ENCODE peak calls at places on chromosomes 2 and 18, in four cellular contexts. T is tibial nerve; Q is naive thymus-derived CD4-positive, alpha-beta T cell; X is hepatocyte. P is an unnamed sample.

GRCh38 chr2:137411556-137411955 is 552.7 kb upstream of the HNMT start:
- DNase-seq in X (peak; percentile 20), Q (no peak), T (no peak), P (no peak)

GRCh38 chr2:64675860-64676259 is 22.1 kb upstream of the SERTAD2 start:
- DNase-seq in Q (no peak), T (no peak), X (peak; percentile 30), P (no peak)

GRCh38 chr2:117832332-117832731 is 17.8 kb downstream of the DDX18 start:
- DNase-seq in T (no peak), Q (no peak), X (no peak), P (no peak)

GRCh38 chr2:69734858-69735574 is 6.9 kb upstream of the ANXA4 start:
- DNase-seq in X (no peak), Q (no peak), T (no peak), P (no peak)

GRCh38 chr2:161122772-161123530 is 37.3 kb upstream of the TANK start:
- DNase-seq in Q (no peak), X (peak; percentile 78), T (no peak), P (no peak)

GRCh38 chr18:80210312-80211083 is 36.8 kb downstream of the PARD6G start:
- DNase-seq in T (no peak), X (no peak), Q (no peak), P (no peak)

GRCh38 chr2:168210216-168210897 is 37.0 kb downstream of the STK39 start:
- DNase-seq in X (no peak), T (no peak), Q (no peak), P (no peak)

GRCh38 chr18:8858888-8859511 is 153.6 kb downstream of the MTCL1 start:
- DNase-seq in X (peak; percentile 56), Q (no peak), T (no peak), P (no peak)

GRCh38 chr2:129050116-129050515 is 731.4 kb upstream of the HS6ST1 start:
- DNase-seq in T (no peak), X (no peak), Q (no peak), P (no peak)

GRCh38 chr2:9998916-9999654 is 44.3 kb upstream of the KLF11 start:
- DNase-seq in T (no peak), Q (no peak), X (no peak), P (no peak)

GRCh38 chr2:207765960-207766582 is 3.6 kb downstream of the FZD5 start:
- DNase-seq in X (no peak), Q (no peak), T (no peak), P (no peak)

GRCh38 chr2:128717758-128718710 is 399.4 kb upstream of the HS6ST1 start:
- DNase-seq in T (no peak), X (no peak), Q (no peak), P (no peak)

GRCh38 chr18:77702686-77703085 is 453.0 kb downstream of the GALR1 start:
- DNase-seq in X (peak; percentile 27), T (no peak), Q (peak; percentile 16), P (no peak)

GRCh38 chr2:160006466-160006865 is 55.9 kb downstream of the PLA2R1 start:
- DNase-seq in X (peak; percentile 16), T (no peak), Q (no peak), P (no peak)

GRCh38 chr2:195985731-195986130 is 82.9 kb downstream of the DNAH7 start:
- DNase-seq in T (no peak), X (no peak), Q (no peak), P (no peak)

GRCh38 chr2:70050631-70051425 is 36.4 kb upstream of the PCBP1 start:
- DNase-seq in T (no peak), X (no peak), Q (no peak), P (no peak)

GRCh38 chr2:7517122-7517487 is 599.9 kb downstream of the RNF144A start:
- DNase-seq in X (no peak), T (no peak), Q (peak; percentile 59), P (no peak)

GRCh38 chr18:46570134-46570533 is 86.9 kb downstream of the LOXHD1 start:
- DNase-seq in X (no peak), T (no peak), Q (no peak), P (no peak)

GRCh38 chr2:101442667-101443061 is 32.2 kb downstream of the RFX8 start:
- DNase-seq in Q (no peak), X (no peak), T (no peak), P (no peak)

GRCh38 chr2:134446431-134447091 is 192.7 kb downstream of the MGAT5 start:
- DNase-seq in Q (no peak), X (no peak), T (no peak), P (no peak)

GRCh38 chr2:67378555-67378954 is 18.6 kb upstream of the ETAA1 start:
- DNase-seq in Q (no peak), T (no peak), X (no peak), P (no peak)

GRCh38 chr2:219489315-219489714 is 9.4 kb upstream of the GMPPA start:
- DNase-seq in Q (no peak), T (no peak), X (no peak), P (no peak)

GRCh38 chr18:8381801-8382459 is 227.3 kb upstream of the RAB12 start:
- DNase-seq in Q (no peak), T (no peak), X (no peak), P (no peak)

GRCh38 chr2:130826419-130826818 is 10.3 kb upstream of the ARHGEF4 start:
- DNase-seq in T (no peak), X (no peak), Q (no peak), P (no peak)

GRCh38 chr18:35019929-35020328 is 21.3 kb upstream of the MAPRE2 start:
- DNase-seq in Q (no peak), T (no peak), X (no peak), P (no peak)

GRCh38 chr2:43083710-43084698 is 142.4 kb downstream of the ZFP36L2 start:
- DNase-seq in X (peak; percentile 60), T (no peak), Q (no peak), P (no peak)

GRCh38 chr18:12433829-12434540 is 26.3 kb downstream of the PRELID3A start:
- DNase-seq in X (no peak), T (no peak), Q (no peak), P (no peak)

GRCh38 chr2:56287974-56288373 is 104.2 kb downstream of the CCDC85A start:
- DNase-seq in Q (no peak), X (no peak), T (no peak), P (no peak)

GRCh38 chr2:136065907-136066306 is 52.0 kb downstream of the CXCR4 start:
- DNase-seq in T (no peak), Q (no peak), X (peak; percentile 19), P (no peak)

GRCh38 chr2:74919827-74920226 is 38.6 kb upstream of the POLE4 start:
- DNase-seq in T (peak; percentile 42), Q (peak; percentile 77), X (peak; percentile 86), P (peak; percentile 58)

GRCh38 chr2:237962432-237963084 is 4.3 kb upstream of the UBE2F start:
- DNase-seq in T (no peak), Q (no peak), X (no peak), P (no peak)

GRCh38 chr2:216596234-216596985 is 36.8 kb upstream of the IGFBP2 start:
- DNase-seq in T (no peak), Q (no peak), X (peak; percentile 62), P (no peak)

GRCh38 chr2:37905033-37905432 is 20.1 kb upstream of the RMDN2 start:
- DNase-seq in X (no peak), Q (no peak), T (no peak), P (no peak)

GRCh38 chr2:178615969-178616368 is 135.7 kb downstream of the PLEKHA3 start:
- DNase-seq in X (no peak), T (no peak), Q (no peak), P (no peak)

GRCh38 chr2:195477996-195478382 is 179.0 kb upstream of the SLC39A10 start:
- DNase-seq in Q (no peak), T (no peak), X (no peak), P (no peak)

GRCh38 chr18:13934058-13934457 is 18.7 kb upstream of the MC2R start:
- DNase-seq in T (no peak), Q (no peak), X (no peak), P (no peak)

GRCh38 chr18:13940326-13940725 is 25.0 kb upstream of the MC2R start:
- DNase-seq in Q (no peak), X (no peak), T (no peak), P (no peak)

GRCh38 chr18:13930964-13931363 is 15.6 kb upstream of the MC2R start:
- DNase-seq in T (no peak), Q (no peak), X (no peak), P (no peak)

GRCh38 chr18:13932285-13933025 is 17.1 kb upstream of the MC2R start:
- DNase-seq in T (no peak), Q (no peak), X (no peak), P (no peak)

DNA sequence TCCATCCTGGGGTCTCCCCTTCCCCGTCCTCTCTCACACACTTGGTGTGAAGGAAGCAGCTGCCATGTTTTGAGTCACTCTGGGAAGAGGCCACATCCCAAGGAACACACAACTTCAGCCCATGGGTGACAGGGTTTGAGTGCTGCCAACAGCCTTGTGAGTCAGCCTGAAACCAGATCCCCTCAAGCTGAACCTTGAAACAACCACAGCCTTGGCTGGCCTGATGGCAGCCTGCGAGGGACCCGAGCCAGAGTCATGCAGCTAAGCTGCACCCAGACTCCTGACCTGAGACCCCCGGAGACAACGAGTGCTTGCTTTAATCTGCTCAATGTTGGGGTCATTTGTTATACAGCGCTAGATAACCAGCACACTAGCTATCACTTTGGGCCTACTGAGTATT is 19.3 kb upstream of the MC2R start:
- DNase-seq in X (no peak), T (no peak), Q (no peak), P (no peak)
- H3K9me3 ChIP-seq in X (no peaks in the 10 kb centered on the region), T (peaks cover 5% of the 10 kb centered on the region), Q (no peaks in the 10 kb centered on the region), P (no peaks in the 10 kb centered on the region)

GRCh38 chr2:221434155-221434554 is 137.9 kb downstream of the EPHA4 start:
- DNase-seq in X (no peak), Q (no peak), T (no peak), P (no peak)
- H3K9me3 ChIP-seq in X (no peaks in the 10 kb centered on the region), Q (no peaks in the 10 kb centered on the region), T (no peaks in the 10 kb centered on the region), P (no peaks in the 10 kb centered on the region)

GRCh38 chr2:25173719-25174118 is 5.3 kb upstream of the POMC start:
- DNase-seq in X (no peak), Q (no peak), T (no peak), P (no peak)

GRCh38 chr2:25176138-25176537 is 7.8 kb upstream of the POMC start:
- DNase-seq in X (no peak), Q (no peak), T (no peak), P (no peak)

GRCh38 chr2:25176541-25177368 is 8.4 kb upstream of the POMC start:
- DNase-seq in T (no peak), Q (no peak), X (no peak), P (no peak)

GRCh38 chr2:25177369-25177641 is 8.9 kb upstream of the POMC start:
- DNase-seq in X (no peak), Q (no peak), T (no peak), P (no peak)

DNA sequence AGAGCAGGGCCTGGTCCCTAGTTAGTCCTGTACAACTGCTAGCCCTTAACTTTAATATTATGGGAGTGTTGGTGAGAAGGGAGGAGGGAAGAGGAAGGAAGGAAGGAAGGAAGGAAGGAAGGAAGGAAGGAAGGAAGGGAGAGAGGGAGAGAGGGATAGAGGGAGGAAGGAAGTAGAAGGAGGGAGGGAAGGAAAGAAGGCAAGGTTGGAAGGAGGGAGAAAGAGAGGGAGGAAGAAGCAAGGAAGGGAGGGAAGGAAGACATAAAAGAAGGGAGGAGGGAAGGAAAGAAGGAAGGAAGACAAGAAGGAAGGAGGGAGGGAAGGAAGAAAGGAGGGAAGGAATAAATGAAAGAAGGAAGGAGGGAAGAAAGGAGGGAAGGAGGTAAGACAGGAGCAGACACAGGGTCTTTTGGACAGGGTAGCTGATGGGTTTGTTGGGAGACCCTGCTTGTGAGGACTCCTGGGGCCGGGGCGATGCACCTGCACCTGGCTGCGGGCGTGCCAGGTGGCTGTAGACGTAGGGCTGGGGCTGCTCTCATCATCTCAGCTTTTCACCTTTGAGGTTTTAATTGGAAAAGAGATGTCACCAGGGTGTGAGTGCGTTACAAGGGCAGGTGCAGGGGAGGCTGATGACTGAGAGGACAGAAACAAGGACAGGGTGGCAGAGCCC is 5.9 kb upstream of the POMC start:
- DNase-seq in T (no peak), X (no peak), Q (no peak), P (no peak)
- H3K9me3 ChIP-seq in T (peaks cover 8% of the 10 kb centered on the region), X (no peaks in the 10 kb centered on the region), Q (no peaks in the 10 kb centered on the region), P (no peaks in the 10 kb centered on the region)

GRCh38 chr18:27276886-27277285 is 91.8 kb upstream of the CHST9 start:
- DNase-seq in Q (no peak), T (no peak), X (no peak), P (no peak)
- H3K9me3 ChIP-seq in Q (no peaks in the 10 kb centered on the region), T (no peaks in the 10 kb centered on the region), X (no peaks in the 10 kb centered on the region), P (no peaks in the 10 kb centered on the region)

P was measured in T-helper 17 cell.